ENCODE peak calls at places on chromosomes 11 and 22, in five cellular contexts. X, C, P, M and J are unnamed samples.

GRCh38 chr11:125874556-125875124 is 12.8 kb upstream of the HYLS1 start:
- DNase-seq in M (no peak), P (no peak), X (peak), C (no peak), J (no peak)

GRCh38 chr11:68106165-68106940 is 14.8 kb downstream of the CHKA start:
- DNase-seq in X (no peak), C (no peak), M (no peak), P (no peak), J (no peak)

GRCh38 chr11:36363361-36364272 is 67.5 kb downstream of the PRR5L start:
- DNase-seq in M (no peak), X (no peak), P (no peak), C (no peak), J (no peak)

GRCh38 chr11:122731500-122731913 is 76.0 kb downstream of the UBASH3B start:
- DNase-seq in M (no peak), P (no peak), X (peak), C (no peak), J (no peak)

GRCh38 chr11:9710223-9710622 is 46.3 kb downstream of the SWAP70 start:
- DNase-seq in X (no peak), M (no peak), P (no peak), C (no peak), J (no peak)

GRCh38 chr11:69240332-69241074 is 53.5 kb upstream of the MYEOV start:
- DNase-seq in M (no peak), C (peak), X (no peak), P (no peak), J (no peak)

GRCh38 chr11:3154001-3154599 is 11.0 kb downstream of the OSBPL5 start:
- DNase-seq in X (peak), M (no peak), C (no peak), P (peak), J (peak)

GRCh38 chr11:102225689-102226562 is 91.4 kb upstream of the BIRC3 start:
- DNase-seq in X (peak), C (no peak), M (no peak), P (no peak), J (no peak)

GRCh38 chr11:61332266-61332822 is 561 bp downstream of the DDB1 start:
- DNase-seq in X (peak), P (no peak), M (no peak), C (no peak), J (no peak)

GRCh38 chr11:44733877-44734276 is 7.1 kb downstream of the TSPAN18 start:
- DNase-seq in M (no peak), X (no peak), P (no peak), C (no peak), J (no peak)

GRCh38 chr22:22156716-22157499 is 87.7 kb upstream of the VPREB1 start:
- DNase-seq in M (peak), X (peak), C (peak), P (peak), J (peak)

GRCh38 chr11:111936045-111936400 is 1.1 kb upstream of the DIXDC1 start:
- DNase-seq in P (no peak), C (no peak), X (peak), M (no peak), J (no peak)

GRCh38 chr11:111939836-111940604 is 2.9 kb downstream of the DIXDC1 start:
- DNase-seq in M (no peak), C (peak), X (peak), P (no peak), J (no peak)

GRCh38 chr11:111937859-111938258 is 716 bp downstream of the DIXDC1 start:
- DNase-seq in X (peak), C (peak), P (no peak), M (no peak), J (no peak)

GRCh38 chr11:111937461-111937769 is 272 bp downstream of the DIXDC1 start:
- DNase-seq in X (no peak), C (no peak), P (no peak), M (no peak), J (no peak)

DNA sequence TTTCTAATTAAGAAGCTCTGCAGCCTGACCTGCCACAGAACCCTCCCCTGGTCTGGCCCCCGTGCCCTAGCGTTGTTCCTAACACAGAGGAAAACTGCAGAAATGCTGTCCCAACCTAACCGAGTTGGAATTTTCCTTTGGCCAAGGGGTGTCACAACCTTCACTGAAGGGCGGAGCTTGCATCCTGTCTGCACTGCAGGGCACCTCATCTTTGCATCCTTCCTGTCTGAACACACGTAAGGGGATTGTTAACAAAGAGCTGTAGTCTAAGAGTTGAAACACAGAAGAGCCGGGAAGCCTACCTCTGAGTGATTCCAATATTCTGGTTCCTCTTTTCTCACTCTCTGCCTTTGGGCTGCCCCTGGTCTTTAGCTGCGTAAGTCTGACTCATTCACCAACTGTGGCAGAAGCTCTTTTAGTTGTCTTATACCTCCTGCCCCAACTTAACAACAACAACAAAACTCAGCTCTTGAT is 1.6 kb downstream of the DIXDC1 start:
- DNase-seq in M (no peak), P (no peak), C (peak), X (peak), J (no peak)
- H3K4me3 ChIP-seq in M (no peak), P (no peak), C (peak), X (peak), J (no peak)

GRCh38 chr11:76668362-76669155 is 2.0 kb downstream of the LRRC32 start:
- DNase-seq in P (peak), C (no peak), M (no peak), X (no peak), J (no peak)

GRCh38 chr11:76666408-76666807 is 4.1 kb downstream of the LRRC32 start:
- DNase-seq in P (peak), X (peak), M (peak), C (no peak), J (no peak)

GRCh38 chr11:76667856-76668255 is 2.7 kb downstream of the LRRC32 start:
- DNase-seq in X (no peak), P (peak), M (no peak), C (no peak), J (no peak)

GRCh38 chr11:76666830-76667229 is 3.7 kb downstream of the LRRC32 start:
- DNase-seq in C (no peak), M (no peak), X (no peak), P (peak), J (no peak)

GRCh38 chr11:76667271-76667818 is 3.2 kb downstream of the LRRC32 start:
- DNase-seq in X (no peak), M (peak), C (no peak), P (peak), J (no peak)
- H3K4me3 ChIP-seq in X (no peak), M (peak), C (peak), P (peak), J (no peak)

DNA sequence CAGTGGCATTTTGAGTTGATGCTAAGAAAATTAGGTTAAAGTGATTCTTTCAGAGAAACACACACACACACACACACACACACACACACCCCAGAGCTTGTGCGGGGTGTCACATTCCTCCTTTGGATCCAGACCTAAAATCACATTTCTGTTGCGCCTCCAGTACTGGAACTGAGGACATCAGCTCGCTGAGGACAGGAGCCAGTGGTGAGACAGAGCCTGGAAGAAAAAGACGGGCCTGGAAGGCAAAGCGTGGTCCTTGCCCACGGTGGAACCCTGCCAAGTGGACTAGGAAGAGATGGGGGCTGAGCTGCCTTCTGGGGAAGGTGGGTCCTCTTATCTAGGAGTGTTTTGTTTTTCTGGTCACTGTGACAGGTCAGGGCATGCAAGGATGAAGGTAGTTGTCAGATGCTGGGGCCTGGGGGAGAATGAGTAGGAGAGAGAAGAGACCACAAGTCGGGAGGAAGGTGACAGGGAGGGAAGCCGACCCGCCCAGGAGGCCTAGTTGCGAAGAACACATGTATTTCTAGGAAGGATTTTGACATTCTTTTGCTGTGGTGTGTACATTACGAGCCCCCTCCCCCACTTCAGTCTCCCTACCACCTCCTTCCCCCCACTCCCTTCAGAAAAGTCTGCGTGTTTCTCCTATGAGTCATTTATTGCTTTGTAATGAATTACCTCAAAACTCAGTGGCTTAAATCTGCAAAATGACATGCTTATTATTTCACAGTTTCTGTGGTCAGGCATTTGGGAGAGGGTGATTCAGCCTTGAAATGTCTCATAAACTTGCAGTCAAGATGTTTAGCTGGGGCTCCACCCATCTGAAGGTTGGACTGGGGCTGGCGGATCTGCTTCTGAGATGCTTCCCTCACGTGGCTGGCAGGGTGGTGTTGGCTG is 4.8 kb upstream of the ELFN2 start:
- DNase-seq in M (no peak), C (no peak), X (peak), P (no peak), J (no peak)
- H3K4me3 ChIP-seq in M (no peak), C (no peak), X (no peak), P (no peak), J (no peak)

DNA sequence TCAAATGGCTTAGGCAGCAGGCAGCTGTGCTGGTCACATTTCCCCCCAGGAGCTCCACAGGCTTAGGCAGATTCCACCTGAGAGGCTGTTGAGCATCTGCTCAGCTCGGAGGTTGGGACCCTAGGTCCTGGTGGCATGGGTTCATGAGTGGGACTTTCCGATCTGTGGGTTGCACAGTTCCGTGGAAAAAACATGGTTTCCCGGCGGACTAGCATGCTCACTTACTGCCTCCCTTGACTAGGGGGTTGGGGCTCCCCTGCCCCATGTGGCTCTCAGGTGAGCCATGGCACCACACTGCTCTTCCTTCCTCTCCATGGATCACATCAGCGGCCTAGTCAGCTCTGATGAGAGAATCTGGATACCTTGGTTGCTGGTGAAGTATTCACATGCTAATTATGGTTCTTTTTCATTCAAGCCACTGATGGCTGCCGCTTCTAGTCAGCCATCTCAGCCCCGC is 685.1 kb downstream of the METTL15 start:
- DNase-seq in C (no peak), X (no peak), M (no peak), P (no peak), J (no peak)
- H3K4me3 ChIP-seq in C (no peak), X (no peak), M (no peak), P (no peak), J (no peak)

GRCh38 chr11:63764712-63765631 is 3.6 kb downstream of the ZFTA start:
- DNase-seq in P (peak), X (no peak), M (no peak), C (no peak), J (peak)

GRCh38 chr11:63762662-63763505 is 5.7 kb downstream of the ZFTA start:
- DNase-seq in X (peak), M (no peak), P (peak), C (no peak), J (peak)

GRCh38 chr11:63765688-63766241 is 2.8 kb downstream of the ZFTA start:
- DNase-seq in M (peak), P (peak), X (no peak), C (no peak), J (peak)

GRCh38 chr11:63763506-63764200 is 4.9 kb downstream of the ZFTA start:
- DNase-seq in C (no peak), P (peak), M (no peak), X (peak), J (no peak)

GRCh38 chr11:63764201-63764711 is 4.3 kb downstream of the ZFTA start:
- DNase-seq in M (no peak), P (peak), X (no peak), C (no peak), J (no peak)
- H3K4me3 ChIP-seq in M (no peak), P (peak), X (no peak), C (peak), J (no peak)

GRCh38 chr22:50483106-50483505 is 1.8 kb downstream of the ADM2 start:
- DNase-seq in X (no peak), C (no peak), M (no peak), P (no peak), J (no peak)

GRCh38 chr22:50482107-50483074 is 1.0 kb downstream of the ADM2 start:
- DNase-seq in M (no peak), C (no peak), X (no peak), P (no peak), J (no peak)

GRCh38 chr22:50481045-50481439 is 301 bp upstream of the ADM2 start:
- DNase-seq in M (peak), P (no peak), C (no peak), X (no peak), J (no peak)

GRCh38 chr22:50479686-50480085 is 1.7 kb upstream of the ADM2 start:
- DNase-seq in X (no peak), P (no peak), C (no peak), M (no peak), J (no peak)

DNA sequence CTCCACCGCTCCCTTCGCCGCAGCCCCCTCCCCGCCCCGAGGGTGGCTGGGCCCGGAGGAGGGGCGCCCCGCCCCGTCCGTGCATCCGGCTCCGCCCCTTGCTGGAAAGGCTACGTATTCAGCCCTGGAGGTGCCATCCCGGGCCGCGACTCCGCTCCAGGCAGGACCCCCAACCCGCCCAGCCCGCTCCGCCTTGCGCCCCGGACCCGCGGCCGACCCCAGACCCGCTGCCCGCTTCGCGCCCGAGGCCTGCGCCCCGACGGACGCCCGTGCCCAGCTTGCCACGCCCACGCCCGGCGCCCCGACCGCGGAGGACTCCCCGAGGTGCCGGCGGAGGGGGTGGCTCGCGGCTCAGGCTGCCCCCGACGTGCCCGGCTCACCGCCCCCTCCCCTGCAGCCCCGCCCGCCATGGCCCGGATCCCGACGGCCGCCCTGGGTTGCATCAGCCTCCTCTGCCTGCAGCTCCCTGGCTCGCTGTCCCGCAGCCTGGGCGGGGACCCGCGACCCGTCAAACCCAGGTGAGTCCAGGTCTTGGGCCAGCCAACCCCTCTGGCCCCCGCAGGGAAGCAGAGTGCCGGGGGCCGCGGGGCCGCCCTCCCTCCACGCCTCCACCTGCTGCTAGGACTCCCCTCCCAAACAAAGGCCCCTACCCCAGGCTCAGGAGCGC is at the start of gene ADM2:
- DNase-seq in X (no peak), P (no peak), M (peak), C (no peak), J (peak)
- H3K4me3 ChIP-seq in X (peak), P (peak), M (peak), C (peak), J (peak)

DNA sequence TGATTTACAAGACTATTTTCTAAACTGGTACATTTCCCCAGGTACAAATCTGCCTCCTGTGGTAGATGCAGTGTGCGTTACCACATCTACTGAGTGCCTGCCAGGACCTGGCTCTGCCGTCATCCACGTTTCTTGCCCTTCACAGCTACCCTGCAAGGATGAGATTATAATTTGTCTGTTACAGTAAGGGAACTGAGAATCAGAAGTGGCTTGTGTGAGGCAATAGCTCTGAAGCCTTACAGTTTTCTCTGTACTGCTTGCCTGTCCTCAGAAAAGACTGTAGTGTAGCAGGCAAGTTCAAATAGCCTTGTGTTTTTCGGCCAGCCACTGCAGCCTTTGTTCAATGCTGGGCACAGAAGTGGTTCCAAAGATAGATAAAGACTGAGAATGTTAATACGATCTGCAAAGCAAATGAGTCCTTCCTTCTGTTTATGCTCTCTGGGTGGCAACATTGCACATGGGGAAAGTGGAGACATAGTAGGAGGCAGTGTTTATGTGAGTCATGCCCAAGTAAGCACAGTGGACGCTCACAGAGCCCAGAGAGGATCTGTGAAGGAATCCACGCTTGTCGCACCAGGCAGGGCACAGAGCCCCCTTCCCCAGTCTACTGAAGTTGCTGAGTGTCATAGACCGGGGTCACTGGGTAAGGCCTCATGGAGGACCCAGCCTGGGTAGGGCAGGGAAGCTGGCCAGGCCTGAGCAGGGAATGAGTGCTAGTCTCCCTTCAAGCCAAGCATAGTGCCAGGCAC is 49.1 kb downstream of the MICAL2 start:
- DNase-seq in P (no peak), X (peak), M (no peak), C (peak), J (no peak)
- H3K4me3 ChIP-seq in P (no peak), X (no peak), M (no peak), C (no peak), J (no peak)

DNA sequence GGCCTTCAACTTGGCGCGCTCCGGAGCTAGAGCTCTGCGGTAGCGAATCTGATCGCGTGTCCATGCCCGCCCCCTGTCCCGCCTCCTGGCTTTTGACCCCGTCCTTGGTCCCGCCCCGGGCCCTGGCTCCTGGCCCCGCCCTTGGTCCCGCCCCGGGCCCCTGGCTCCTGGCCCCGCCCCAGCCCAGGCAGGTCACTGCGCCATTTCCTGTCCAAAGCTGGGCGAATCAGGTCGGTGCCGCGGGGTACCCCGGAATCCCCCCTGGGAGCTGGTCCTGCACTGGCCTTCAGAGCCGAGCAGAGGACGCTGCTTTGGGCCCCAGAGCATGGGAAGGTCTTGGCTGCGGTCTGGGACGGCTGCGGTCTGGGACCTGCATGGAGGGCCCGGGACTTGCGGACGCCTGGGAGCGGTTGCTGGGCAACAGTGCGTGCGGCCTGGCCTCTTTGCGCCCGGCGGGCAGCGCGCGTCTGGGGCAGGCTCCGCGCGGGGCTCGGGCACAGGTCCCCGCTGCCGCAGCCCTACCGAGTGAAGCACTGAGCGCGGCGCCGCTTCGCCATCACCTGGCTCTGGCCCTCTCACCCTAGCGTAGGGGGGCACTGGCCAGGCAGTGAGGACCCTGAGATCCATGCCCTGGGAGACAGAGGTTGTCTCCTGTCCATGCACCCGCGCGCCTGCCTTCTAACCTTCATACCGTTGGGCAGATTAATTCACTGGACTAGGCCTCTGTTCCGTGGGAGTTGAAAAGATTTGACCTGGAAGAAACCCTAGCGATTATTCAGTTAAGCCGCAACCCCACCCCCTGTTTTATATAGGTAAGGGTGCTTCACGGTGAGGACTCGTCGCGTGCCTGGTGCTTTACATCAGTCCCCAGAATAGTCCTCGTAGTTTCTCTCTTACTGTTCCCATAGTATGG is at the start of gene TTC12:
- DNase-seq in X (peak), M (peak), P (peak), C (peak), J (peak)
- H3K4me3 ChIP-seq in X (peak), M (peak), P (peak), C (peak), J (peak)